ENCODE peak calls at places on chromosomes 7 and 10, in seven cellular contexts. One of them, this sample, is unnamed.

GRCh38 chr10:6607187-6607586 is 27.1 kb upstream of the PRKCQ start:
- DNase-seq in retinal pigment epithelial cell: no peak
- DNase-seq in adrenal gland: no peak
- DNase-seq in mesothelial cell of epicardium: no peak
- DNase-seq in endothelial cell: no peak
- DNase-seq in astrocyte of the spinal cord: no peak
- DNase-seq in brain microvascular endothelial cell: no peak
- DNase-seq in this sample: no peak

GRCh38 chr7:66188645-66189044 is 16.5 kb upstream of the TPST1 start:
- DNase-seq in astrocyte of the spinal cord: no peak
- DNase-seq in mesothelial cell of epicardium: no peak
- DNase-seq in adrenal gland: no peak
- DNase-seq in endothelial cell: no peak
- DNase-seq in retinal pigment epithelial cell: no peak
- DNase-seq in brain microvascular endothelial cell: no peak
- DNase-seq in this sample: no peak

GRCh38 chr10:3893102-3893473 is 108.1 kb upstream of the KLF6 start:
- DNase-seq in mesothelial cell of epicardium: no peak
- DNase-seq in brain microvascular endothelial cell: no peak
- DNase-seq in adrenal gland: no peak
- DNase-seq in astrocyte of the spinal cord: no peak
- DNase-seq in retinal pigment epithelial cell: no peak
- DNase-seq in endothelial cell: no peak
- DNase-seq in this sample: no peak

GRCh38 chr10:128568979-128569378 is 442.8 kb upstream of the MKI67 start:
- DNase-seq in brain microvascular endothelial cell: no peak
- DNase-seq in adrenal gland: no peak
- DNase-seq in astrocyte of the spinal cord: no peak
- DNase-seq in mesothelial cell of epicardium: no peak
- DNase-seq in endothelial cell: no peak
- DNase-seq in retinal pigment epithelial cell: no peak
- DNase-seq in this sample: no peak

GRCh38 chr10:13648425-13648824 is 61.7 kb downstream of the PRPF18 start:
- DNase-seq in brain microvascular endothelial cell: no peak
- DNase-seq in retinal pigment epithelial cell: no peak
- DNase-seq in astrocyte of the spinal cord: no peak
- DNase-seq in endothelial cell: no peak
- DNase-seq in adrenal gland: no peak
- DNase-seq in mesothelial cell of epicardium: no peak
- DNase-seq in this sample: no peak

GRCh38 chr10:97585439-97585811 is 1.2 kb downstream of the HOGA1 start:
- DNase-seq in adrenal gland: no peak
- DNase-seq in astrocyte of the spinal cord: no peak
- DNase-seq in endothelial cell: no peak
- DNase-seq in brain microvascular endothelial cell: no peak
- DNase-seq in mesothelial cell of epicardium: no peak
- DNase-seq in retinal pigment epithelial cell: no peak
- DNase-seq in this sample: no peak

GRCh38 chr10:103231047-103231551 is 14.6 kb upstream of the RPEL1 start:
- DNase-seq in mesothelial cell of epicardium: no peak
- DNase-seq in adrenal gland: no peak
- DNase-seq in brain microvascular endothelial cell: peak; percentile 92
- DNase-seq in endothelial cell: peak; percentile 28
- DNase-seq in astrocyte of the spinal cord: peak; percentile 94
- DNase-seq in retinal pigment epithelial cell: peak; percentile 93
- DNase-seq in this sample: no peak

GRCh38 chr7:12649348-12649747 is 38.1 kb upstream of the ARL4A start:
- DNase-seq in mesothelial cell of epicardium: no peak
- DNase-seq in astrocyte of the spinal cord: no peak
- DNase-seq in retinal pigment epithelial cell: no peak
- DNase-seq in endothelial cell: no peak
- DNase-seq in adrenal gland: no peak
- DNase-seq in brain microvascular endothelial cell: no peak
- DNase-seq in this sample: no peak

GRCh38 chr7:8700076-8700624 is 266.7 kb downstream of the NXPH1 start:
- DNase-seq in retinal pigment epithelial cell: no peak
- DNase-seq in mesothelial cell of epicardium: no peak
- DNase-seq in astrocyte of the spinal cord: no peak
- DNase-seq in brain microvascular endothelial cell: no peak
- DNase-seq in endothelial cell: no peak
- DNase-seq in adrenal gland: no peak
- DNase-seq in this sample: no peak

GRCh38 chr10:14247650-14248258 is 83.0 kb downstream of the FRMD4A start:
- DNase-seq in endothelial cell: no peak
- DNase-seq in mesothelial cell of epicardium: no peak
- DNase-seq in retinal pigment epithelial cell: peak; percentile 62
- DNase-seq in brain microvascular endothelial cell: no peak
- DNase-seq in adrenal gland: peak; percentile 3
- DNase-seq in astrocyte of the spinal cord: no peak
- DNase-seq in this sample: no peak

GRCh38 chr10:14736600-14737081 is 38.1 kb downstream of the FAM107B start:
- DNase-seq in astrocyte of the spinal cord: peak; percentile 43
- DNase-seq in endothelial cell: no peak
- DNase-seq in adrenal gland: peak; percentile 35
- DNase-seq in brain microvascular endothelial cell: peak; percentile 82
- DNase-seq in retinal pigment epithelial cell: peak; percentile 67
- DNase-seq in mesothelial cell of epicardium: no peak
- DNase-seq in this sample: no peak

GRCh38 chr7:6644728-6645127 is 7.6 kb downstream of the ZNF316 start:
- DNase-seq in retinal pigment epithelial cell: no peak
- DNase-seq in brain microvascular endothelial cell: no peak
- DNase-seq in astrocyte of the spinal cord: no peak
- DNase-seq in adrenal gland: no peak
- DNase-seq in mesothelial cell of epicardium: no peak
- DNase-seq in endothelial cell: no peak
- DNase-seq in this sample: no peak

GRCh38 chr10:115861864-115862263 is 411.1 kb downstream of the GFRA1 start:
- DNase-seq in endothelial cell: no peak
- DNase-seq in mesothelial cell of epicardium: no peak
- DNase-seq in astrocyte of the spinal cord: peak; percentile 32
- DNase-seq in retinal pigment epithelial cell: peak; percentile 36
- DNase-seq in adrenal gland: no peak
- DNase-seq in brain microvascular endothelial cell: peak; percentile 46
- DNase-seq in this sample: no peak

GRCh38 chr10:12726971-12727831 is 274.3 kb downstream of the CCDC3 start:
- DNase-seq in astrocyte of the spinal cord: peak; percentile 29
- DNase-seq in brain microvascular endothelial cell: no peak
- DNase-seq in endothelial cell: no peak
- DNase-seq in mesothelial cell of epicardium: no peak
- DNase-seq in retinal pigment epithelial cell: peak; percentile 92
- DNase-seq in adrenal gland: no peak
- DNase-seq in this sample: no peak

GRCh38 chr10:49518982-49519578 is 19.8 kb downstream of the ERCC6 start:
- DNase-seq in brain microvascular endothelial cell: peak; percentile 53
- DNase-seq in endothelial cell: peak; percentile 58
- DNase-seq in astrocyte of the spinal cord: peak; percentile 52
- DNase-seq in adrenal gland: peak; percentile 44
- DNase-seq in retinal pigment epithelial cell: no peak
- DNase-seq in mesothelial cell of epicardium: no peak
- DNase-seq in this sample: no peak

GRCh38 chr7:32221756-32222155 is 151.5 kb upstream of the PDE1C start:
- DNase-seq in endothelial cell: no peak
- DNase-seq in astrocyte of the spinal cord: no peak
- DNase-seq in mesothelial cell of epicardium: no peak
- DNase-seq in adrenal gland: no peak
- DNase-seq in brain microvascular endothelial cell: no peak
- DNase-seq in retinal pigment epithelial cell: no peak
- DNase-seq in this sample: no peak

GRCh38 chr7:129615018-129615417 is 3.5 kb downstream of the NRF1 start:
- DNase-seq in brain microvascular endothelial cell: no peak
- DNase-seq in adrenal gland: no peak
- DNase-seq in astrocyte of the spinal cord: no peak
- DNase-seq in retinal pigment epithelial cell: no peak
- DNase-seq in endothelial cell: no peak
- DNase-seq in mesothelial cell of epicardium: no peak
- DNase-seq in this sample: no peak

GRCh38 chr10:75234017-75234682 is 1.6 kb downstream of the COMTD1 start:
- DNase-seq in mesothelial cell of epicardium: peak; percentile 89
- DNase-seq in astrocyte of the spinal cord: peak; percentile 90
- DNase-seq in adrenal gland: peak; percentile 95
- DNase-seq in brain microvascular endothelial cell: peak; percentile 87
- DNase-seq in endothelial cell: peak; percentile 86
- DNase-seq in retinal pigment epithelial cell: peak; percentile 71
- DNase-seq in this sample: peak; percentile 98

GRCh38 chr10:75236178-75236825 is 545 bp upstream of the COMTD1 start:
- DNase-seq in retinal pigment epithelial cell: no peak
- DNase-seq in mesothelial cell of epicardium: no peak
- DNase-seq in adrenal gland: no peak
- DNase-seq in endothelial cell: no peak
- DNase-seq in astrocyte of the spinal cord: no peak
- DNase-seq in brain microvascular endothelial cell: no peak
- DNase-seq in this sample: no peak

GRCh38 chr10:75235375-75236177 is at the start of gene COMTD1:
- DNase-seq in brain microvascular endothelial cell: peak; percentile 79
- DNase-seq in retinal pigment epithelial cell: peak; percentile 66
- DNase-seq in astrocyte of the spinal cord: peak; percentile 89
- DNase-seq in adrenal gland: peak; percentile 97
- DNase-seq in mesothelial cell of epicardium: peak; percentile 83
- DNase-seq in endothelial cell: peak; percentile 98
- DNase-seq in this sample: peak; percentile 96

GRCh38 chr10:75233444-75234016 is 2.2 kb downstream of the COMTD1 start:
- DNase-seq in brain microvascular endothelial cell: no peak
- DNase-seq in retinal pigment epithelial cell: no peak
- DNase-seq in adrenal gland: peak; percentile 47
- DNase-seq in endothelial cell: no peak
- DNase-seq in mesothelial cell of epicardium: no peak
- DNase-seq in astrocyte of the spinal cord: no peak
- DNase-seq in this sample: no peak

GRCh38 chr10:75234683-75235374 is 928 bp downstream of the COMTD1 start:
- DNase-seq in endothelial cell: peak; percentile 34
- DNase-seq in retinal pigment epithelial cell: no peak
- DNase-seq in mesothelial cell of epicardium: no peak
- DNase-seq in astrocyte of the spinal cord: no peak
- DNase-seq in brain microvascular endothelial cell: no peak
- DNase-seq in adrenal gland: peak; percentile 65
- DNase-seq in this sample: no peak
- TF ChIP-seq CTCF in endothelial cell: no peak
- TF ChIP-seq CTCF in retinal pigment epithelial cell: peak; percentile 10
- TF ChIP-seq CTCF in mesothelial cell of epicardium: no peak
- TF ChIP-seq CTCF in astrocyte of the spinal cord: no peak
- TF ChIP-seq CTCF in brain microvascular endothelial cell: no peak
- TF ChIP-seq CTCF in adrenal gland: no peak
- TF ChIP-seq CTCF in this sample: no peak

DNA sequence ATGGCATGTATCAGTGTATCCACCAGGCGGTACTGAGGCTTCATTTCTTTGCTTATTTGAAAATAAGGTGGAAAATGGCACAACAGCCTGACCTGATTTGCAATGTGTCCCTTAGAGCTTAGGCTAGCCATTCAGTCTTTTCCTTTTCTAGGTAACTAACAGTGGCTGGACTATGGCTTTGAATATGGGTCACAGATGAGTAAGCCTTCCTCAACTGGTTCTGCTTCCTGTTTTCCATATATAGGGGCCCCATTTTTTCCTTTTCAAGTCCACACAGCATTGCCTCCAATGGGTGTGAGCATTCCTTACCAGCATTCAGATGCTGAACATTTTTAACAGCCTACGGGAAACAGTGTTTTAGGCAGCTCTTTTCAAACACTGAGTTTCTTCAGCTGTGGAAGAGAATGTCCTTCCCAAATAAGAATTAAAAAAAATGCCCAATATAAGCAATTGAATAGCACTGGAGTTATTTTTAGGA is 3.9 kb upstream of the ITGB1 start:
- DNase-seq in endothelial cell: no peak
- DNase-seq in retinal pigment epithelial cell: no peak
- DNase-seq in mesothelial cell of epicardium: no peak
- DNase-seq in astrocyte of the spinal cord: peak; percentile 90
- DNase-seq in adrenal gland: no peak
- DNase-seq in brain microvascular endothelial cell: peak; percentile 77
- DNase-seq in this sample: no peak
- TF ChIP-seq CTCF in endothelial cell: no peak
- TF ChIP-seq CTCF in retinal pigment epithelial cell: no peak
- TF ChIP-seq CTCF in mesothelial cell of epicardium: no peak
- TF ChIP-seq CTCF in astrocyte of the spinal cord: no peak
- TF ChIP-seq CTCF in adrenal gland: peak; percentile 18
- TF ChIP-seq CTCF in brain microvascular endothelial cell: peak; percentile 46
- TF ChIP-seq CTCF in this sample: no peak

DNA sequence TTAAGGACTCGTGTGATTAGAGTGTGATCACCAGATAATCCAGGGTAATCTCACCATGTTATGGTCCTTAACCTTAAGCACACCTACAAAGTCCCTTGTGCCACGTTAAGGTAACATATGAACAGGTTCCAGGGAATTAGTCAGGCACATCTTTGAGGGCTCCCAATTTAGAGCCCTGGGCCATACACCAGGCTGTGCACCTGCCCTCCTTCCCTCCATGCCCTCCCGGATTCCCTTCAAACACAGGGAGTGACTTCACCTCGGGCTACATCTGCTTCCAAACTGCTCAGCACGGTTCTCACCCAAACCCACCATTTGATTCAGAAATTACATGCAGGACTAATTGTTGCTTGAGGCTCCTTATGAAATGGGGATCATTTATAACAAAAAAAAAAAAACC is 93.9 kb upstream of the HABP2 start:
- DNase-seq in astrocyte of the spinal cord: no peak
- DNase-seq in retinal pigment epithelial cell: no peak
- DNase-seq in adrenal gland: no peak
- DNase-seq in brain microvascular endothelial cell: no peak
- DNase-seq in endothelial cell: no peak
- DNase-seq in mesothelial cell of epicardium: no peak
- DNase-seq in this sample: no peak
- TF ChIP-seq CTCF in astrocyte of the spinal cord: no peak
- TF ChIP-seq CTCF in retinal pigment epithelial cell: no peak
- TF ChIP-seq CTCF in adrenal gland: no peak
- TF ChIP-seq CTCF in brain microvascular endothelial cell: no peak
- TF ChIP-seq CTCF in endothelial cell: no peak
- TF ChIP-seq CTCF in mesothelial cell of epicardium: no peak
- TF ChIP-seq CTCF in this sample: no peak

GRCh38 chr7:101156277-101156676 is 2.0 kb downstream of the AP1S1 start:
- DNase-seq in astrocyte of the spinal cord: no peak
- DNase-seq in retinal pigment epithelial cell: no peak
- DNase-seq in endothelial cell: no peak
- DNase-seq in mesothelial cell of epicardium: no peak
- DNase-seq in adrenal gland: no peak
- DNase-seq in brain microvascular endothelial cell: no peak
- DNase-seq in this sample: no peak
- TF ChIP-seq CTCF in astrocyte of the spinal cord: peak; percentile 36
- TF ChIP-seq CTCF in retinal pigment epithelial cell: peak; percentile 29
- TF ChIP-seq CTCF in endothelial cell: no peak
- TF ChIP-seq CTCF in mesothelial cell of epicardium: no peak
- TF ChIP-seq CTCF in adrenal gland: no peak
- TF ChIP-seq CTCF in brain microvascular endothelial cell: peak; percentile 53
- TF ChIP-seq CTCF in this sample: no peak

DNA sequence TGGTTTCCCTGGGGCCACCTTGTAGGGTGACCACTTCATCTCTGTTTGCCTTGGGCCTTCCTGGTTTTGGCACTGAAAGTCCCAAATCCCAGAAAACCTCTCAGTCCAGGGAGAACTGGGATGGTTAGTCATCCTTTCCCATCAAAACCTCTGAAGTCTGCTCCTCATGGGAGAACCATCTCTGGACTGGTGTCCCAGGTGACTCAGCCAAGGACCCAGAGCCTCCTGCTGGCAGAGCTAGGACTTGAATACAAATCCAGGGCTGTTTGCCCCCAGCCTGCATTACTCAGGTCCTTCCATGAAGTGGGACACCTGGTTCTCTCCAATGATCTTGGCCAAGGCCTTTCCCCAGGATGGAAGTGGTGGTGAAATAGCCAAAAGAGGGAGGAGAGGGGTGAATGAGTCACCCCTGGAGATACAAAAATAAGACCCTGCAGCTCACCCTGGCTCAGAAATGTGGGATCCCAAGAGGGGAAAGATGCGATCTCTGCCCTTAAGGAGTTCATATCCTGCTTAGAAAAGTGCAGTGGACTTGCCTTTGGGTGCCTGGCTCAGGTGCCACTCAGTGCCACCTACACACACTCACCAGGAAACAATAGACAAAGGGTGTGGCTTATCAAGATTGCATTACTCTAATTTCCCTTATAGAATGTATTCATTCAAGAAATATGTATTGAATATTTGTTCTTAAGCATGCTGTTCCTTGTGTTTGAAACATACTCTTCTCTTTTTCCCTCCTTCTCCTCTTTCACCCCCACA is 22.0 kb downstream of the ADRA2A start:
- DNase-seq in endothelial cell: no peak
- DNase-seq in retinal pigment epithelial cell: no peak
- DNase-seq in astrocyte of the spinal cord: no peak
- DNase-seq in adrenal gland: no peak
- DNase-seq in mesothelial cell of epicardium: no peak
- DNase-seq in brain microvascular endothelial cell: no peak
- DNase-seq in this sample: no peak
- TF ChIP-seq CTCF in endothelial cell: no peak
- TF ChIP-seq CTCF in retinal pigment epithelial cell: no peak
- TF ChIP-seq CTCF in astrocyte of the spinal cord: peak; percentile 12
- TF ChIP-seq CTCF in adrenal gland: no peak
- TF ChIP-seq CTCF in mesothelial cell of epicardium: no peak
- TF ChIP-seq CTCF in brain microvascular endothelial cell: peak; percentile 17
- TF ChIP-seq CTCF in this sample: no peak

This sample was measured in activated B cell treated with CpG ODN at 0.5 μM for 24 hours.